ENCODE peak calls at places on chromosomes 7 and 10, in four cellular contexts. One of them, this sample, is unnamed.

GRCh38 chr7:93307131-93307660 is 75.0 kb downstream of the VPS50 start:
- DNase-seq in GM12891: no peak
- DNase-seq in K562: no peak
- DNase-seq in SK-N-SH: no peak
- DNase-seq in this sample: no peak

GRCh38 chr7:77580762-77581350 is 43.8 kb downstream of the PTPN12 start:
- DNase-seq in SK-N-SH: no peak
- DNase-seq in GM12891: no peak
- DNase-seq in K562: no peak
- DNase-seq in this sample: no peak

GRCh38 chr10:120428754-120429153 is 28.3 kb upstream of the PLPP4 start:
- DNase-seq in K562: no peak
- DNase-seq in SK-N-SH: peak; percentile 51
- DNase-seq in GM12891: no peak
- DNase-seq in this sample: no peak

GRCh38 chr7:73470208-73470607 is 36.6 kb downstream of the FZD9 start:
- DNase-seq in SK-N-SH: no peak
- DNase-seq in K562: no peak
- DNase-seq in GM12891: no peak
- DNase-seq in this sample: no peak

GRCh38 chr7:22884911-22885823 is 62.5 kb upstream of the TOMM7 start:
- DNase-seq in SK-N-SH: no peak
- DNase-seq in K562: no peak
- DNase-seq in GM12891: no peak
- DNase-seq in this sample: no peak

GRCh38 chr10:17831326-17831725 is 22.2 kb downstream of the MRC1 start:
- DNase-seq in SK-N-SH: no peak
- DNase-seq in GM12891: no peak
- DNase-seq in K562: no peak
- DNase-seq in this sample: no peak

GRCh38 chr10:1944487-1944886 is 207.2 kb upstream of the ADARB2 start:
- DNase-seq in K562: no peak
- DNase-seq in SK-N-SH: no peak
- DNase-seq in GM12891: no peak
- DNase-seq in this sample: no peak

GRCh38 chr7:77474756-77475155 is 58.6 kb upstream of the GSAP start:
- DNase-seq in SK-N-SH: no peak
- DNase-seq in K562: no peak
- DNase-seq in GM12891: no peak
- DNase-seq in this sample: no peak

GRCh38 chr7:12518920-12519681 is 51.4 kb upstream of the SCIN start:
- DNase-seq in SK-N-SH: peak; percentile 35
- DNase-seq in GM12891: no peak
- DNase-seq in K562: peak; percentile 18
- DNase-seq in this sample: no peak

GRCh38 chr10:34769941-34770340 is 45.2 kb downstream of the PARD3 start:
- DNase-seq in SK-N-SH: no peak
- DNase-seq in GM12891: no peak
- DNase-seq in K562: no peak
- DNase-seq in this sample: no peak

DNA sequence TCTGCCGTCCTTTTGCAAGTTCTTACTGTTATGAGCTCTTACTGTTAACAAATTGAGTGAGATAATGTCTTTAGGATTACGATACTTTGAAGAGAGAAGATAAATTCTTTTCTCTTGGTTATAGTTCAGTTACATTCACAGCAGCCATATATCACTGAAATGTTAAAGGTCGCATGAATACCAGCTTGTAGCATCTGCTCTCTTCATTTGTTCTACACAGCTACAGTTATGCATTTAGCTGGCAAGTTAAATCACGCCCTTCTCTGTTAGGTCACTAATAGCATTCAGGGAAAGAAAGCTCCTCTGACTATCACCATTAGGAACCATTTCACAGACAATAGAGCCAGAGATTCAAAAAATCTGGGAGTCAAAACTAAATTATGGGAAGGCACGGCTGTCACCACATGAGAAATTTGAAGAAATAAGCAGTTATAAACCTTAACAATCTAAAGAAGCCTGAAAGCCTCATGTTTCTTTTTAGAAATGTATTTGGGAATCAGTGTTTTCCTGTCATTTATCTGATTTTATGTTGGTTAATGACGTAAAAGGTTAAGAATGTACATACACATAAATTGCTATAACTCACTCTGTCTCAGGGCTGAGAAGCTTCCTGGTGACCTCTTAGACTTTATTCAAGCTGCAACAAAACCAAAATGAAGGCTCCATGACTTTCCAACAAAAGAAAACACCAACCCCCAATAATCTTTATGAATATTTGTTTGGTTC is 109.5 kb upstream of the SP4 start:
- DNase-seq in SK-N-SH: no peak
- DNase-seq in K562: no peak
- DNase-seq in GM12891: no peak
- DNase-seq in this sample: no peak
- TF ChIP-seq TAF1 in SK-N-SH: no peak
- TF ChIP-seq TAF1 in K562: no peak
- TF ChIP-seq TAF1 in GM12891: no peak
- TF ChIP-seq TAF1 in this sample: no peak

GRCh38 chr7:1457059-1457948 is 2.0 kb downstream of the MICALL2 start:
- DNase-seq in GM12891: no peak
- DNase-seq in K562: no peak
- DNase-seq in SK-N-SH: no peak
- DNase-seq in this sample: no peak

GRCh38 chr7:1459930-1460756 is 873 bp upstream of the MICALL2 start:
- DNase-seq in K562: no peak
- DNase-seq in GM12891: no peak
- DNase-seq in SK-N-SH: no peak
- DNase-seq in this sample: no peak

GRCh38 chr7:1459512-1459892 is 232 bp upstream of the MICALL2 start:
- DNase-seq in K562: peak; percentile 96
- DNase-seq in GM12891: peak; percentile 100
- DNase-seq in SK-N-SH: peak; percentile 100
- DNase-seq in this sample: peak; percentile 100

GRCh38 chr7:1457949-1458675 is 1.2 kb downstream of the MICALL2 start:
- DNase-seq in GM12891: no peak
- DNase-seq in K562: no peak
- DNase-seq in SK-N-SH: no peak
- DNase-seq in this sample: no peak

GRCh38 chr7:1458676-1459511 is at the start of gene MICALL2:
- DNase-seq in SK-N-SH: peak; percentile 87
- DNase-seq in GM12891: no peak
- DNase-seq in K562: peak; percentile 60
- DNase-seq in this sample: no peak
- TF ChIP-seq POLR2AphosphoS5 in SK-N-SH: peak; percentile 81
- TF ChIP-seq POLR2AphosphoS5 in GM12891: no peak
- TF ChIP-seq POLR2AphosphoS5 in K562: peak; percentile 78
- TF ChIP-seq POLR2AphosphoS5 in this sample: no peak

GRCh38 chr7:1942704-1943294 is 272.7 kb downstream of the ELFN1 start:
- DNase-seq in SK-N-SH: no peak
- DNase-seq in GM12891: no peak
- DNase-seq in K562: no peak
- DNase-seq in this sample: no peak

GRCh38 chr7:1944619-1945210 is 274.6 kb downstream of the ELFN1 start:
- DNase-seq in K562: no peak
- DNase-seq in SK-N-SH: no peak
- DNase-seq in GM12891: no peak
- DNase-seq in this sample: no peak

GRCh38 chr7:1942026-1942703 is 272.1 kb downstream of the ELFN1 start:
- DNase-seq in GM12891: no peak
- DNase-seq in K562: no peak
- DNase-seq in SK-N-SH: no peak
- DNase-seq in this sample: no peak

GRCh38 chr7:1943933-1944618 is 274.0 kb downstream of the ELFN1 start:
- DNase-seq in SK-N-SH: no peak
- DNase-seq in K562: no peak
- DNase-seq in GM12891: no peak
- DNase-seq in this sample: no peak

GRCh38 chr7:1943326-1943725 is 273.2 kb downstream of the ELFN1 start:
- DNase-seq in SK-N-SH: no peak
- DNase-seq in K562: no peak
- DNase-seq in GM12891: no peak
- DNase-seq in this sample: no peak
- TF ChIP-seq TAF1 in SK-N-SH: no peak
- TF ChIP-seq TAF1 in K562: no peak
- TF ChIP-seq TAF1 in GM12891: no peak
- TF ChIP-seq TAF1 in this sample: no peak

GRCh38 chr7:31875424-31875823 is 188.4 kb downstream of the PPP1R17 start:
- DNase-seq in K562: no peak
- DNase-seq in SK-N-SH: no peak
- DNase-seq in GM12891: no peak
- DNase-seq in this sample: no peak
- TF ChIP-seq POLR2AphosphoS5 in K562: no peak
- TF ChIP-seq POLR2AphosphoS5 in SK-N-SH: no peak
- TF ChIP-seq POLR2AphosphoS5 in GM12891: no peak
- TF ChIP-seq POLR2AphosphoS5 in this sample: no peak

GRCh38 chr7:105205592-105206211 is 183.0 kb downstream of the SRPK2 start:
- DNase-seq in K562: no peak
- DNase-seq in GM12891: no peak
- DNase-seq in SK-N-SH: no peak
- DNase-seq in this sample: no peak
- TF ChIP-seq TAF1 in K562: no peak
- TF ChIP-seq TAF1 in GM12891: no peak
- TF ChIP-seq TAF1 in SK-N-SH: no peak
- TF ChIP-seq TAF1 in this sample: no peak

DNA sequence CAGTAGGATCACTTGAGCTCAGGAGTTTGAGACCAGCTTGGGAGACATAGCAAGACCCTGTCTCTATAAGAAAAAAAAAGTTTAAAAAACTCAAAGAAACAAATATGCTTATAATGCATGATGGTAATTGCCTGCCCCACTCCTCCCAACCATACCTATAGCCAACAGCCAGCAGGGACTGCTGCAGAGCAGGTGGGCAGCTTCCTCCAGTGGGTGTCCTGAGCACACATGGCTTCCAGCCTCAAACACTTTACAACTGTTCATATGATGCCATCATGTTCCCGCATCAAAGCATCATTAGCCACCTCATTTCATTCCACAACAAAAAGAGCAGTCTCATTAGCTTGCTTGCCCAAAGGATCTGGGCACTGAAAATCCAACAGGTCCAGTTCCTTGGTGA is 42.0 kb downstream of the ABLIM1 start:
- DNase-seq in K562: no peak
- DNase-seq in GM12891: no peak
- DNase-seq in SK-N-SH: no peak
- DNase-seq in this sample: no peak
- TF ChIP-seq POLR2AphosphoS5 in K562: no peak
- TF ChIP-seq POLR2AphosphoS5 in GM12891: no peak
- TF ChIP-seq POLR2AphosphoS5 in SK-N-SH: no peak
- TF ChIP-seq POLR2AphosphoS5 in this sample: no peak

GRCh38 chr10:50874723-50875122 is 10.7 kb downstream of the A1CF start:
- DNase-seq in SK-N-SH: no peak
- DNase-seq in GM12891: no peak
- DNase-seq in K562: no peak
- DNase-seq in this sample: no peak
- TF ChIP-seq TAF1 in SK-N-SH: no peak
- TF ChIP-seq TAF1 in GM12891: no peak
- TF ChIP-seq TAF1 in K562: no peak
- TF ChIP-seq TAF1 in this sample: no peak

DNA sequence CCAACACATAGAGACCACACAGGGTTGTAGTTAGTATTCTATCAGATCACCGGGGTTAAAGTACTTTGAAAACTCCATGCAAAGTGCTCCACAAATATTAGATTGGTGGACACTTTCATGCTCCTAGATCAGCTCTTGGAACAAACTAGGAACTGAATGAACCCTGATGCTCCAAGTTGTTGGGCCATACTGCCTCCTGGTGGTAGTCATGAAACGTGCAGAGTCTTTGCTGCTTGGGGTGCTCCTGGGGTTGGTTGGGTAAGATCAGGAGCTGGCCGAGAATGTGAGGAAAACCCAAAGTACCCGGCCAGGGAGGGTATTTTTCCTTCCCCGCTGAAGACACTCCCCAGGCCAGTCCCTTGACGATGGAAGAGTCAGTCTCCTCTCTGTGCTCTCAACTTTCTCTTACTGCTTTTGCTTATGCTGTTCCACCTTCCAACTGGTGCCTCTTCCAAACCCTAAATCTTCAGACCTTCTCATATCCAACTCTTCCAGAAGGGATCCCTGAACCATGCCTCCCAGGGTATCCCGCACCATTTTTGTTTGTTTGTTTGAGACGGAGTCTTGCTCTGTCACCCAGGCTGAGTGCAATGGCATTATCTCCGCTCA is 920 bp upstream of the RPEL1 start:
- DNase-seq in K562: peak; percentile 75
- DNase-seq in GM12891: peak; percentile 74
- DNase-seq in SK-N-SH: peak; percentile 80
- DNase-seq in this sample: peak; percentile 61
- TF ChIP-seq POLR2AphosphoS5 in K562: no peak
- TF ChIP-seq POLR2AphosphoS5 in GM12891: no peak
- TF ChIP-seq POLR2AphosphoS5 in SK-N-SH: no peak
- TF ChIP-seq POLR2AphosphoS5 in this sample: no peak

DNA sequence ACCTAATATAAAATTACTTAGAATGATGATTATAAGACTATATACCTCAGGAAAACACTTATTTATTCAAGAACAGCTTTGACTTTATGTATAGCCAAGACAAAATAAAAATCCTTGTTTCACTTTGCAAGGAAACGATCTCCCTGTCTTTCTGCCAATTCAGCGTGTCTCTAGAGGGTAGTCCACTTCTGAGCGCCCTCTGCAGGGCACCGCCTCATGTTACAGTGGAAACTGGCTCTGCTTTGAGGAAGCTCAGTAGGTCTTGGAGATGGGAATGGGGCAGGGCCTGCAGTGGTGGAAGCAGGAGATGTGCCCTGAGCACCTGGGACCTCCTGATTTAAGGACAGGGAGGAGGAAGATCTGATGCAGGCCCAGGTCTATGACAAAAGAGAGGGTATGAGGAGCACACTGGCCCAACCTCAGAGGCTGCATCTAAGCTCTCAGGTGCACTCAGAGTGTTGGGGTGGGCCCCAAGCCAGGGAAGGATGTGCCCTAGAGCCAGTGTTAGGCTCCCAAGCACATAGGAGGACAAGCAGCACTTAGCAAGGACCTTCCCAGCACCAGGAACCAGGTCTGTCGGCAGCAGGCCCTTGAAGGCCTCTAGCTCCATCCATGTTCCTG is 481.0 kb downstream of the TNS3 start:
- DNase-seq in GM12891: no peak
- DNase-seq in SK-N-SH: peak; percentile 44
- DNase-seq in K562: peak; percentile 39
- DNase-seq in this sample: no peak
- TF ChIP-seq TAF1 in GM12891: no peak
- TF ChIP-seq TAF1 in SK-N-SH: no peak
- TF ChIP-seq TAF1 in K562: no peak
- TF ChIP-seq TAF1 in this sample: no peak

This sample was measured in GM12892.